ENCODE peak calls at places on chromosomes 13 and 19, in eight cellular contexts. One of them, this sample, is unnamed.

GRCh38 chr19:10122066-10122465 is 2.4 kb upstream of the EIF3G start:
- DNase-seq in HTR-8/SVneo: no peak
- DNase-seq in brain microvascular endothelial cell: no peak
- DNase-seq in NCI-H510A: no peak
- DNase-seq in NCI-H1105 treated with DMSO at 0.1 percent for 48 hours: no peak
- DNase-seq in stimulated activated CD4-positive, alpha-beta T cell treated with anti-CD3 and anti-CD28 coated beads, Interleukin-1b, Interleukin-23, amount 100 ng/mL, for 1 hour: no peak
- DNase-seq in stimulated activated CD8-positive, alpha-beta memory T cell treated with anti-CD3 and anti-CD28 coated beads, Interleukin-12 subunit alpha, Interleukin-12 subunit beta, amount 100 ng/mL, for 4 hours: no peak
- DNase-seq in uterus: no peak
- DNase-seq in this sample: no peak

GRCh38 chr19:16601378-16602052 is 26.5 kb downstream of the MED26 start:
- DNase-seq in brain microvascular endothelial cell: no peak
- DNase-seq in stimulated activated CD8-positive, alpha-beta memory T cell treated with anti-CD3 and anti-CD28 coated beads, Interleukin-12 subunit alpha, Interleukin-12 subunit beta, amount 100 ng/mL, for 4 hours: no peak
- DNase-seq in HTR-8/SVneo: no peak
- DNase-seq in stimulated activated CD4-positive, alpha-beta T cell treated with anti-CD3 and anti-CD28 coated beads, Interleukin-1b, Interleukin-23, amount 100 ng/mL, for 1 hour: no peak
- DNase-seq in uterus: no peak
- DNase-seq in NCI-H1105 treated with DMSO at 0.1 percent for 48 hours: no peak
- DNase-seq in NCI-H510A: no peak
- DNase-seq in this sample: no peak

GRCh38 chr19:21586341-21587116 is 81.1 kb downstream of the ZNF429 start:
- DNase-seq in brain microvascular endothelial cell: no peak
- DNase-seq in uterus: no peak
- DNase-seq in NCI-H510A: no peak
- DNase-seq in stimulated activated CD4-positive, alpha-beta T cell treated with anti-CD3 and anti-CD28 coated beads, Interleukin-1b, Interleukin-23, amount 100 ng/mL, for 1 hour: no peak
- DNase-seq in stimulated activated CD8-positive, alpha-beta memory T cell treated with anti-CD3 and anti-CD28 coated beads, Interleukin-12 subunit alpha, Interleukin-12 subunit beta, amount 100 ng/mL, for 4 hours: no peak
- DNase-seq in HTR-8/SVneo: no peak
- DNase-seq in NCI-H1105 treated with DMSO at 0.1 percent for 48 hours: no peak
- DNase-seq in this sample: no peak

GRCh38 chr13:48163066-48163465 is 68.2 kb upstream of the MED4 start:
- DNase-seq in NCI-H1105 treated with DMSO at 0.1 percent for 48 hours: no peak
- DNase-seq in HTR-8/SVneo: no peak
- DNase-seq in stimulated activated CD8-positive, alpha-beta memory T cell treated with anti-CD3 and anti-CD28 coated beads, Interleukin-12 subunit alpha, Interleukin-12 subunit beta, amount 100 ng/mL, for 4 hours: no peak
- DNase-seq in NCI-H510A: no peak
- DNase-seq in uterus: no peak
- DNase-seq in brain microvascular endothelial cell: no peak
- DNase-seq in stimulated activated CD4-positive, alpha-beta T cell treated with anti-CD3 and anti-CD28 coated beads, Interleukin-1b, Interleukin-23, amount 100 ng/mL, for 1 hour: no peak
- DNase-seq in this sample: no peak

GRCh38 chr19:16342002-16342715 is 17.5 kb downstream of the KLF2 start:
- DNase-seq in uterus: no peak
- DNase-seq in brain microvascular endothelial cell: no peak
- DNase-seq in stimulated activated CD8-positive, alpha-beta memory T cell treated with anti-CD3 and anti-CD28 coated beads, Interleukin-12 subunit alpha, Interleukin-12 subunit beta, amount 100 ng/mL, for 4 hours: peak
- DNase-seq in stimulated activated CD4-positive, alpha-beta T cell treated with anti-CD3 and anti-CD28 coated beads, Interleukin-1b, Interleukin-23, amount 100 ng/mL, for 1 hour: no peak
- DNase-seq in HTR-8/SVneo: no peak
- DNase-seq in NCI-H1105 treated with DMSO at 0.1 percent for 48 hours: no peak
- DNase-seq in NCI-H510A: no peak
- DNase-seq in this sample: no peak

GRCh38 chr19:37931941-37932655 is 25.1 kb downstream of the SIPA1L3 start:
- DNase-seq in stimulated activated CD4-positive, alpha-beta T cell treated with anti-CD3 and anti-CD28 coated beads, Interleukin-1b, Interleukin-23, amount 100 ng/mL, for 1 hour: no peak
- DNase-seq in uterus: no peak
- DNase-seq in stimulated activated CD8-positive, alpha-beta memory T cell treated with anti-CD3 and anti-CD28 coated beads, Interleukin-12 subunit alpha, Interleukin-12 subunit beta, amount 100 ng/mL, for 4 hours: no peak
- DNase-seq in NCI-H1105 treated with DMSO at 0.1 percent for 48 hours: peak
- DNase-seq in HTR-8/SVneo: no peak
- DNase-seq in NCI-H510A: peak
- DNase-seq in brain microvascular endothelial cell: peak
- DNase-seq in this sample: peak

GRCh38 chr19:51127755-51128154 is 3.0 kb downstream of the SIGLEC9 start:
- DNase-seq in uterus: no peak
- DNase-seq in NCI-H510A: no peak
- DNase-seq in stimulated activated CD4-positive, alpha-beta T cell treated with anti-CD3 and anti-CD28 coated beads, Interleukin-1b, Interleukin-23, amount 100 ng/mL, for 1 hour: no peak
- DNase-seq in HTR-8/SVneo: peak
- DNase-seq in brain microvascular endothelial cell: peak
- DNase-seq in NCI-H1105 treated with DMSO at 0.1 percent for 48 hours: no peak
- DNase-seq in stimulated activated CD8-positive, alpha-beta memory T cell treated with anti-CD3 and anti-CD28 coated beads, Interleukin-12 subunit alpha, Interleukin-12 subunit beta, amount 100 ng/mL, for 4 hours: no peak
- DNase-seq in this sample: no peak

GRCh38 chr19:9850235-9850959 is 15.3 kb downstream of the PIN1 start:
- DNase-seq in brain microvascular endothelial cell: no peak
- DNase-seq in NCI-H510A: no peak
- DNase-seq in HTR-8/SVneo: no peak
- DNase-seq in uterus: no peak
- DNase-seq in stimulated activated CD8-positive, alpha-beta memory T cell treated with anti-CD3 and anti-CD28 coated beads, Interleukin-12 subunit alpha, Interleukin-12 subunit beta, amount 100 ng/mL, for 4 hours: no peak
- DNase-seq in NCI-H1105 treated with DMSO at 0.1 percent for 48 hours: no peak
- DNase-seq in stimulated activated CD4-positive, alpha-beta T cell treated with anti-CD3 and anti-CD28 coated beads, Interleukin-1b, Interleukin-23, amount 100 ng/mL, for 1 hour: no peak
- DNase-seq in this sample: no peak

GRCh38 chr19:33442706-33443105 is 69.2 kb downstream of the CEBPG start:
- DNase-seq in brain microvascular endothelial cell: no peak
- DNase-seq in stimulated activated CD4-positive, alpha-beta T cell treated with anti-CD3 and anti-CD28 coated beads, Interleukin-1b, Interleukin-23, amount 100 ng/mL, for 1 hour: no peak
- DNase-seq in NCI-H1105 treated with DMSO at 0.1 percent for 48 hours: no peak
- DNase-seq in NCI-H510A: no peak
- DNase-seq in stimulated activated CD8-positive, alpha-beta memory T cell treated with anti-CD3 and anti-CD28 coated beads, Interleukin-12 subunit alpha, Interleukin-12 subunit beta, amount 100 ng/mL, for 4 hours: no peak
- DNase-seq in HTR-8/SVneo: no peak
- DNase-seq in uterus: no peak
- DNase-seq in this sample: no peak

GRCh38 chr19:2816641-2817040 is 3.0 kb upstream of the ZNF554 start:
- DNase-seq in HTR-8/SVneo: no peak
- DNase-seq in NCI-H510A: no peak
- DNase-seq in uterus: no peak
- DNase-seq in stimulated activated CD8-positive, alpha-beta memory T cell treated with anti-CD3 and anti-CD28 coated beads, Interleukin-12 subunit alpha, Interleukin-12 subunit beta, amount 100 ng/mL, for 4 hours: no peak
- DNase-seq in NCI-H1105 treated with DMSO at 0.1 percent for 48 hours: no peak
- DNase-seq in stimulated activated CD4-positive, alpha-beta T cell treated with anti-CD3 and anti-CD28 coated beads, Interleukin-1b, Interleukin-23, amount 100 ng/mL, for 1 hour: no peak
- DNase-seq in brain microvascular endothelial cell: no peak
- DNase-seq in this sample: no peak

GRCh38 chr19:5352229-5352763 is 11.7 kb upstream of the PTPRS start:
- DNase-seq in NCI-H510A: no peak
- DNase-seq in brain microvascular endothelial cell: peak
- DNase-seq in stimulated activated CD4-positive, alpha-beta T cell treated with anti-CD3 and anti-CD28 coated beads, Interleukin-1b, Interleukin-23, amount 100 ng/mL, for 1 hour: no peak
- DNase-seq in NCI-H1105 treated with DMSO at 0.1 percent for 48 hours: no peak
- DNase-seq in uterus: no peak
- DNase-seq in stimulated activated CD8-positive, alpha-beta memory T cell treated with anti-CD3 and anti-CD28 coated beads, Interleukin-12 subunit alpha, Interleukin-12 subunit beta, amount 100 ng/mL, for 4 hours: no peak
- DNase-seq in HTR-8/SVneo: no peak
- DNase-seq in this sample: no peak

GRCh38 chr13:54599413-54599812 is 1570.8 kb downstream of the OLFM4 start:
- DNase-seq in NCI-H1105 treated with DMSO at 0.1 percent for 48 hours: no peak
- DNase-seq in NCI-H510A: no peak
- DNase-seq in uterus: no peak
- DNase-seq in HTR-8/SVneo: no peak
- DNase-seq in brain microvascular endothelial cell: no peak
- DNase-seq in stimulated activated CD8-positive, alpha-beta memory T cell treated with anti-CD3 and anti-CD28 coated beads, Interleukin-12 subunit alpha, Interleukin-12 subunit beta, amount 100 ng/mL, for 4 hours: no peak
- DNase-seq in stimulated activated CD4-positive, alpha-beta T cell treated with anti-CD3 and anti-CD28 coated beads, Interleukin-1b, Interleukin-23, amount 100 ng/mL, for 1 hour: no peak
- DNase-seq in this sample: no peak

This sample was measured in MM.1S.